ENCODE peak calls at places on chromosomes 3 and 15, in seven cellular contexts. L is left lung, M is coronary artery, J is OCI-LY7, I is A549, S is lower lobe of right lung, K is Panc1. G is an unnamed sample.

GRCh38 chr3:188241883-188242282 is 87.9 kb downstream of the LPP start:
- DNase-seq in L (no peak), M (no peak), J (peak), I (no peak), S (no peak), K (no peak), G (no peak)

GRCh38 chr3:178059124-178059523 is 477.1 kb upstream of the KCNMB2 start:
- DNase-seq in L (no peak), M (no peak), J (no peak), I (no peak), S (no peak), K (no peak), G (no peak)

GRCh38 chr3:52098108-52098507 is 41.7 kb upstream of the DUSP7 start:
- DNase-seq in L (no peak), M (no peak), J (no peak), I (no peak), S (peak), K (no peak), G (no peak)

GRCh38 chr3:108946292-108947290 is 7.1 kb downstream of the GUCA1C start:
- DNase-seq in L (no peak), M (no peak), J (no peak), I (no peak), S (no peak), K (no peak), G (no peak)

GRCh38 chr3:120615863-120616599 is 19.9 kb downstream of the NDUFB4 start:
- DNase-seq in L (peak), M (no peak), J (no peak), I (no peak), S (no peak), K (no peak), G (peak)

GRCh38 chr15:77369168-77369567 is 50.7 kb downstream of the PEAK1 start:
- DNase-seq in L (no peak), M (no peak), J (no peak), I (no peak), S (no peak), K (no peak), G (no peak)

GRCh38 chr3:46976326-46977190 is at the start of gene CCDC12:
- DNase-seq in L (peak), M (peak), J (peak), I (peak), S (peak), K (peak), G (peak)

GRCh38 chr3:140384028-140384771 is 293.7 kb upstream of the TRIM42 start:
- DNase-seq in L (no peak), M (no peak), J (no peak), I (no peak), S (no peak), K (no peak), G (no peak)

GRCh38 chr3:34544136-34544535 is 745.7 kb downstream of the PDCD6IP start:
- DNase-seq in L (no peak), M (no peak), J (no peak), I (no peak), S (no peak), K (no peak), G (no peak)

GRCh38 chr15:76585573-76585892 is 249.0 kb downstream of the ISL2 start:
- DNase-seq in L (no peak), M (no peak), J (no peak), I (no peak), S (no peak), K (no peak), G (no peak)

GRCh38 chr15:98866503-98866902 is 141.1 kb downstream of the PGPEP1L start:
- DNase-seq in L (no peak), M (no peak), J (no peak), I (peak), S (no peak), K (no peak), G (no peak)

GRCh38 chr3:126711361-126711760 is 7.3 kb downstream of the CHCHD6 start:
- DNase-seq in L (no peak), M (no peak), J (no peak), I (no peak), S (no peak), K (no peak), G (no peak)

GRCh38 chr15:88525418-88525817 is 21.1 kb downstream of the DET1 start:
- DNase-seq in L (no peak), M (no peak), J (no peak), I (no peak), S (no peak), K (no peak), G (no peak)

GRCh38 chr3:14410501-14411165 is 8.2 kb downstream of the SLC6A6 start:
- DNase-seq in L (peak), M (no peak), J (peak), I (peak), S (peak), K (peak), G (no peak)

GRCh38 chr3:99808163-99808794 is 9.4 kb upstream of the CMSS1 start:
- DNase-seq in L (no peak), M (no peak), J (peak), I (peak), S (no peak), K (peak), G (no peak)

GRCh38 chr15:38253448-38253847 is 812 bp downstream of the SPRED1 start:
- DNase-seq in L (no peak), M (no peak), J (peak), I (peak), S (no peak), K (no peak), G (no peak)

GRCh38 chr15:89167267-89168176 is 53.9 kb downstream of the RLBP1 start:
- DNase-seq in L (peak), M (peak), J (no peak), I (peak), S (no peak), K (peak), G (no peak)

GRCh38 chr3:125591116-125591755 is 4.1 kb downstream of the OSBPL11 start:
- DNase-seq in L (no peak), M (no peak), J (peak), I (no peak), S (no peak), K (no peak), G (no peak)

GRCh38 chr15:48946088-48946839 is 17.5 kb downstream of the SHC4 start:
- DNase-seq in L (no peak), M (no peak), J (no peak), I (peak), S (no peak), K (no peak), G (no peak)

GRCh38 chr3:30659270-30660127 is 53.1 kb downstream of the TGFBR2 start:
- DNase-seq in L (no peak), M (no peak), J (no peak), I (peak), S (no peak), K (peak), G (no peak)

GRCh38 chr15:77541421-77542181 is 91.1 kb downstream of the LINGO1 start:
- DNase-seq in L (peak), M (no peak), J (no peak), I (no peak), S (peak), K (no peak), G (peak)

GRCh38 chr3:30408105-30408557 is 198.3 kb upstream of the TGFBR2 start:
- DNase-seq in L (no peak), M (no peak), J (no peak), I (no peak), S (no peak), K (no peak), G (no peak)

GRCh38 chr3:12833226-12834161 is 7.9 kb downstream of the RPL32 start:
- DNase-seq in L (no peak), M (no peak), J (no peak), I (no peak), S (no peak), K (no peak), G (no peak)

GRCh38 chr3:117531078-117531477 is 821.5 kb downstream of the TUSC7 start:
- DNase-seq in L (no peak), M (no peak), J (no peak), I (no peak), S (no peak), K (no peak), G (no peak)

GRCh38 chr15:78479650-78480049 is 27.7 kb upstream of the HYKK start:
- DNase-seq in L (no peak), M (no peak), J (no peak), I (no peak), S (no peak), K (no peak), G (no peak)

GRCh38 chr15:39362832-39363561 is 217.9 kb upstream of the THBS1 start:
- DNase-seq in L (no peak), M (no peak), J (no peak), I (no peak), S (no peak), K (no peak), G (no peak)

GRCh38 chr15:75943713-75944215 is 40.1 kb downstream of the FBXO22 start:
- DNase-seq in L (no peak), M (no peak), J (no peak), I (no peak), S (no peak), K (no peak), G (no peak)

GRCh38 chr15:88882745-88883144 is 12.6 kb downstream of the HAPLN3 start:
- DNase-seq in L (no peak), M (no peak), J (no peak), I (no peak), S (no peak), K (no peak), G (no peak)

GRCh38 chr3:172622916-172623700 is 87.8 kb downstream of the NCEH1 start:
- DNase-seq in L (no peak), M (no peak), J (peak), I (peak), S (no peak), K (no peak), G (no peak)

GRCh38 chr3:34070831-34071230 is 272.4 kb downstream of the PDCD6IP start:
- DNase-seq in L (no peak), M (no peak), J (no peak), I (no peak), S (no peak), K (no peak), G (no peak)

GRCh38 chr3:105526349-105527111 is 159.8 kb downstream of the ALCAM start:
- DNase-seq in L (no peak), M (no peak), J (no peak), I (no peak), S (no peak), K (no peak), G (no peak)

GRCh38 chr3:159911011-159911663 is 77.5 kb upstream of the IL12A start:
- DNase-seq in L (no peak), M (no peak), J (no peak), I (no peak), S (no peak), K (no peak), G (no peak)

DNA sequence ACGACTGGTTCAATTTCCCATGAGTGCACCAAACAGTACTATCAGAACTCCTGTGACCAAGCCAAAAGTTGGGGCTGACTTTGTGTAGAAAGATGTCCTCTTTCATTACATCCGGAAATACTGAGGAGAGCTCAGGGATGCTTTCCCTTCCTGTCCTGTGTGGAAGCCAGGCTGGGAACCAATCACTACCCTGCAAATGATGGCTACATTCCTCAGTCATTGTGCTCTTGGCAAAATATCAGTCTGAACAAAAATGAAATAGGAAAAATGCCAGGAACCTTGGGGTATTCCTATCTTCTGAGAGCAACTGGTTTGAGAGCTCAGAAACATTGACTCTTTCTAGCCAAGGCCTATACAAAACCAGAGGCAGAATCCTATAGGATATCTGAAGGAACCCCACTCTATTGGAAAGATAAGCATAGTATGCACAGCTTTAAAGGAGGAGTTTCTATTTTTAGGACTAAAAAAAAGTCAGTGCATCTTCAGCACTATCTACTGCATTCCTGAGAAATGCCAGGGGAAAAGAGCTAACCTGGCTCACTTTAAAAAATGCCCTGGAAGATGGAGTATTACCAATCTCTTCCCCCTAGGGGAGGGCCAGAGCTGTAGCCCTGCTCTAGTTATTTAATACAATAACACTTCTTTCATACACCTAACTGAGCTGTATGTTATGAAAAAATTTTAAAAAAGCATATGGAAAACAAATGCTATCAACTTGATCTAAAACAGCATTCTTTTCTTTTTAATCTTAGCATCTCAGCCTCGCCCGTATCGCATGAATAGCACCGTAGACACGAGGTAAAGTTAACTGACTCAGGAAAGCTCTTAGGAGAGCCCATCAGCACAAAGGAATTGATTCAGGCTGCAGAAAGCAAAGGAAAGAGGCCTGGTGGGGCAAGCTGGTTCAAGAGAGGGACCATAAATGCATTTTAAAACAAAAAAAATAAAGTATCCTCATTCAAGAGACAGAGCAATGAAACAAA is 50.0 kb downstream of the TGM4 start:
- DNase-seq in L (no peak), M (no peak), J (no peak), I (no peak), S (no peak), K (no peak), G (no peak)
- H3K27ac ChIP-seq in L (no peak), M (no peak), J (no peak), I (no peak), S (no peak), K (no peak), G (peak)

GRCh38 chr3:155585384-155585783 is 159.5 kb downstream of the PLCH1 start:
- DNase-seq in L (no peak), M (no peak), J (no peak), I (no peak), S (no peak), K (no peak), G (no peak)
- H3K4me3 ChIP-seq in L (no peak), M (no peak), J (no peak), I (no peak), S (no peak), K (no peak), G (no peak)

GRCh38 chr15:60829416-60829815 is 350.5 kb upstream of the ICE2 start:
- DNase-seq in L (no peak), M (no peak), J (no peak), I (no peak), S (no peak), K (no peak), G (no peak)
- TF ChIP-seq CTCF in L (no peak), M (no peak), J (no peak), I (no peak), S (no peak), K (no peak), G (no peak)

GRCh38 chr3:144341461-144341860 is 369.8 kb downstream of the DIPK2A start:
- DNase-seq in L (no peak), M (no peak), J (no peak), I (no peak), S (no peak), K (no peak), G (no peak)
- H3K27ac ChIP-seq in L (no peak), M (no peak), J (no peak), I (no peak), S (no peak), K (no peak), G (no peak)

GRCh38 chr3:49174586-49174985 is 3.2 kb downstream of the KLHDC8B start:
- DNase-seq in L (no peak), M (no peak), J (no peak), I (no peak), S (no peak), K (no peak), G (no peak)

GRCh38 chr3:49175530-49175929 is 4.1 kb downstream of the KLHDC8B start:
- DNase-seq in L (no peak), M (no peak), J (no peak), I (no peak), S (no peak), K (no peak), G (no peak)

GRCh38 chr3:49173116-49173791 is 1.9 kb downstream of the KLHDC8B start:
- DNase-seq in L (no peak), M (no peak), J (no peak), I (no peak), S (no peak), K (no peak), G (no peak)

GRCh38 chr3:49172616-49173041 is 1.2 kb downstream of the KLHDC8B start:
- DNase-seq in L (no peak), M (no peak), J (no peak), I (no peak), S (no peak), K (no peak), G (no peak)

DNA sequence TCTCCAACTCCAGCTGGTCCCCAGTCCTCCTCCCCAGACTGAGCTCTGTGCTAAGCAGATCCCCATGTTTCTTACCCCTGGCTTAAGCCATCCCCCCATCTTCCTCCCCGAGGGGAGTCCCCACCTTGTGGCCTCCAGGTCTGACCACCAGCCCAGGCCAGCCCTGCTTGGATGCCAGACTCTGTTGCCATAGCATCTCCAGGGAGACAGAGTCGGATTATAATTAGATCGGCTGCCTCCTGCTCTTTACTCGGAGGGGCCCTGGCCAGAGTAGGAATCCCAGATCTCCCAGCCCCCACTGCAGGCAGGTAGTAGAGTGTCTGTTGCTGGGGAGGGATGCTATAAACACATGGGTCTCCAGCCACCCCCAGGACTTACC is 2.4 kb downstream of the KLHDC8B start:
- DNase-seq in L (no peak), M (no peak), J (no peak), I (no peak), S (no peak), K (no peak), G (no peak)
- H3K4me3 ChIP-seq in L (no peak), M (peak), J (no peak), I (no peak), S (peak), K (no peak), G (peak)

G was measured in dorsolateral prefrontal cortex.